ENCODE peak calls at places on chromosomes 12 and 14, in four cellular contexts. Z is A549, Q is HepG2, U is GM12878. M is an unnamed sample.

GRCh38 chr12:130074661-130075406 is 87.4 kb upstream of the FZD10 start:
- DNase-seq in Z (no peak), U (no peak), Q (no peak), M (no peak)

GRCh38 chr12:6182279-6182898 is 17.8 kb upstream of the CD9 start:
- DNase-seq in Z (no peak), Q (peak), U (no peak), M (peak)

GRCh38 chr12:29283969-29284368 is 97.0 kb downstream of the ERGIC2 start:
- DNase-seq in Q (no peak), Z (no peak), U (no peak), M (no peak)

GRCh38 chr12:75724913-75725312 is 213.5 kb upstream of the KRR1 start:
- DNase-seq in Q (peak), Z (peak), U (no peak), M (peak)

GRCh38 chr12:95582230-95583058 is 31.2 kb upstream of the USP44 start:
- DNase-seq in Z (peak), Q (peak), U (no peak), M (peak)

GRCh38 chr12:20716037-20716436 is 20.9 kb downstream of the SLCO1C1 start:
- DNase-seq in Z (peak), Q (no peak), U (no peak), M (no peak)

GRCh38 chr14:21084988-21085853 is 13.2 kb downstream of the ZNF219 start:
- DNase-seq in U (no peak), Z (no peak), Q (no peak), M (peak)

GRCh38 chr14:20427231-20428009 is 8.5 kb downstream of the KLHL33 start:
- DNase-seq in Q (peak), U (peak), Z (peak), M (no peak)

GRCh38 chr14:30389901-30390394 is 169.0 kb upstream of the G2E3 start:
- DNase-seq in Q (no peak), U (no peak), Z (no peak), M (no peak)

GRCh38 chr12:79344855-79345840 is 345.6 kb downstream of the PAWR start:
- DNase-seq in Q (peak), U (peak), Z (peak), M (peak)

GRCh38 chr12:119448737-119449136 is 114.2 kb downstream of the CCDC60 start:
- DNase-seq in Q (no peak), Z (no peak), U (no peak), M (no peak)

GRCh38 chr12:14326699-14327098 is 38.8 kb upstream of the ATF7IP start:
- DNase-seq in Q (no peak), U (no peak), Z (no peak), M (no peak)

GRCh38 chr14:52267501-52268190 is at the start of gene PTGDR:
- DNase-seq in Z (no peak), U (no peak), Q (no peak), M (peak)

GRCh38 chr14:37325332-37325731 is 127.6 kb downstream of the MIPOL1 start:
- DNase-seq in U (no peak), Q (no peak), Z (no peak), M (no peak)

GRCh38 chr12:53474819-53475218 is 22.9 kb downstream of the PCBP2 start:
- DNase-seq in U (no peak), Z (no peak), Q (no peak), M (no peak)

GRCh38 chr14:88792572-88793258 is at the start of gene EML5:
- DNase-seq in Z (peak), U (no peak), Q (peak), M (peak)

GRCh38 chr12:101828463-101829196 is 2.1 kb downstream of the GNPTAB start:
- DNase-seq in U (no peak), Q (no peak), Z (no peak), M (no peak)

GRCh38 chr12:64627781-64628180 is 17.5 kb downstream of the RASSF3 start:
- DNase-seq in Z (peak), U (no peak), Q (no peak), M (no peak)

GRCh38 chr12:71610036-71610795 is 53.4 kb downstream of the ZFC3H1 start:
- DNase-seq in Q (no peak), Z (no peak), U (no peak), M (no peak)

GRCh38 chr14:43540948-43541347 is 966.1 kb downstream of the FSCB start:
- DNase-seq in Q (peak), Z (peak), U (no peak), M (peak)

GRCh38 chr14:73260574-73260973 is 23.3 kb downstream of the PAPLN start:
- DNase-seq in Q (peak), Z (no peak), U (no peak), M (peak)

GRCh38 chr14:89030921-89031320 is 206.5 kb downstream of the TTC8 start:
- DNase-seq in U (no peak), Q (no peak), Z (no peak), M (no peak)

GRCh38 chr12:1277905-1278304 is 286.9 kb downstream of the ERC1 start:
- DNase-seq in Q (peak), Z (no peak), U (no peak), M (no peak)

GRCh38 chr12:80553316-80553715 is 109.3 kb downstream of the PTPRQ start:
- DNase-seq in Q (no peak), U (no peak), Z (peak), M (no peak)

GRCh38 chr14:52078093-52078492 is 9.2 kb upstream of the NID2 start:
- DNase-seq in Z (no peak), Q (no peak), U (no peak), M (no peak)

GRCh38 chr12:80636832-80637231 is 70.6 kb upstream of the MYF6 start:
- DNase-seq in Z (no peak), Q (no peak), U (no peak), M (no peak)

GRCh38 chr12:69459477-69459876 is 10.7 kb upstream of the FRS2 start:
- DNase-seq in Z (no peak), Q (no peak), U (no peak), M (no peak)

GRCh38 chr12:63151061-63151897 is at the start of gene AVPR1A:
- DNase-seq in Q (no peak), U (no peak), Z (peak), M (peak)

GRCh38 chr12:100348657-100349454 is 8.0 kb upstream of the SLC17A8 start:
- DNase-seq in Z (peak), Q (peak), U (no peak), M (peak)

GRCh38 chr14:53912121-53912520 is 44.5 kb downstream of the BMP4 start:
- DNase-seq in Z (no peak), U (no peak), Q (no peak), M (no peak)
- TF ChIP-seq PBX3 in Z (no peak), U (no peak), Q (no peak), M (no peak)

GRCh38 chr14:78690836-78691235 is 520.7 kb downstream of the NRXN3 start:
- DNase-seq in U (no peak), Q (no peak), Z (no peak), M (no peak)
- TF ChIP-seq PBX3 in U (no peak), Q (no peak), Z (no peak), M (no peak)

GRCh38 chr12:57896437-57897201 is 44.7 kb upstream of the ATP23 start:
- DNase-seq in Z (peak), U (no peak), Q (no peak), M (peak)

GRCh38 chr12:57897296-57897974 is 43.9 kb upstream of the ATP23 start:
- DNase-seq in Z (no peak), U (no peak), Q (no peak), M (no peak)

GRCh38 chr12:57898308-57898970 is 42.9 kb upstream of the ATP23 start:
- DNase-seq in Q (no peak), U (peak), Z (no peak), M (no peak)

GRCh38 chr12:57896139-57896436 is 45.3 kb upstream of the ATP23 start:
- DNase-seq in Q (no peak), Z (no peak), U (no peak), M (no peak)

DNA sequence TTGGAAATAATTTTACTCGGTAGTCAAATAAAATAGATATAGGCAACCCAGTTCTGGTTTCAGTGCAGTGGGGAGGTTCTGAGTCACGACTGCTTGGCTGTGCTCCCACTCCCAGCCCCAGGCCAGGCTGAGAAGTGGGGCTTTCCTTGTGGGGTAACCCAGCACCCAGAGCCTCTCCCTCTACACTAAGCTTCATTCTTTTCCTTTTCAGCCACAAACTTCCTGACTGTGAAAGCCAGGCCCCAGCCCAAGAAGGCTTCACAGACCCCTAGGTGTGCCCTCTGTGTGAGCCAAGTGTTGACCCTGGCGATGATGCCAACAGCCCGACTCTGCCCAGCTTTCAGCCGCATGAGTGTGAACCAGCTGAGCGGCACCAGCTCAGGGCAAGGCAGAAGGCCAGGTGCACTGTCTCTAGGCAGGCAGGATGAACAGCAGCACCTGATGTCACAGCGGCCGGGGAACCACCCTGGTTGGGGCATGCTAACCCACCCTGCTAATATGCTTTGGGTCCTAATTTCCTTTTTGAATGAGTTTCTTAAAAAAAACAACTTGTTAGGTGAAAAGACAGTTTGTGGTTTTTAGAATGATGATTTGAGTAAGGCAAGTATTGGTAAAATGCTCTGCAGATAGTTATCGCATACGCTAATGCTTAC is 42.2 kb upstream of the ATP23 start:
- DNase-seq in Q (no peak), U (peak), Z (no peak), M (no peak)
- TF ChIP-seq PBX3 in Q (no peak), U (no peak), Z (no peak), M (no peak)

GRCh38 chr12:49813131-49813530 is 15.1 kb downstream of the NCKAP5L start:
- DNase-seq in U (no peak), Z (no peak), Q (no peak), M (no peak)
- TF ChIP-seq PBX3 in U (no peak), Z (no peak), Q (no peak), M (no peak)

DNA sequence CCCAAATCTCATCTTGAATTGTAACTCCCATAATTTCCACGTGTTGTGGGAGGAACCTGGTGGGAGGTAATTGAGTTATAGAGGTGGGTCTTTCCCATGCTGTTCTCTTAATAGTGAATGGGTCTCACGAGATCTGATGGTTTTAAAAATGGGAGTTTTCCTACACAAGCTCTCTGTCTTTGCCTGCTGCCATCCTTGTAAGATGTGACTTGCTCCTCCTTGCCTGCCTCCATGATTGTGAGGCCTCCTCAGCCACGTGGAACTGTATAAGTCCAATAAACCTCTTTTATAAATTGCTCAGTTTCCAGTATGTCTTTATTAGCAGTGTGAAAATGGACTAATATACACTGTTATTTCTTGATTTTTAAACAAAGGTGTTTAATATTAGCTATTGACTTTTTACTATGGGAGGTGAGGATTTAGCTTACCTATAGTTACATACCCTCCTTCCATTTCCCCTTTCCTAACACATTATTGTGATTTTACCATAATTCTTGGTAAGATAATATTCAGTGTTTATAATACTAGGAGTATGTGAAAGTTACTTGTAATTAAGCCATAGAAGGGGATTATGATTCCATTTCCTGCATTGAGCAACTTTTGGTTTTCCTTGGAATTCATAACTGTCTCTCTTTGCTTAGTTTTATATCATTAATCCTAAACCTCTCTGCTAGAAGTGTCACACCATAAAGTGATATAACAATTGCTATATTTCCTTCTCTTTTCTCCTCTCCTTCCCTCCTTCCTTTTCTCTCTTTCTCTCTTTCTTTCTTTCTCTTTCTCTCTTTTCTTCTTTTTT is 151.0 kb upstream of the KRAS start:
- DNase-seq in Z (no peak), Q (no peak), U (no peak), M (no peak)
- TF ChIP-seq PBX3 in Z (no peak), Q (no peak), U (no peak), M (no peak)

DNA sequence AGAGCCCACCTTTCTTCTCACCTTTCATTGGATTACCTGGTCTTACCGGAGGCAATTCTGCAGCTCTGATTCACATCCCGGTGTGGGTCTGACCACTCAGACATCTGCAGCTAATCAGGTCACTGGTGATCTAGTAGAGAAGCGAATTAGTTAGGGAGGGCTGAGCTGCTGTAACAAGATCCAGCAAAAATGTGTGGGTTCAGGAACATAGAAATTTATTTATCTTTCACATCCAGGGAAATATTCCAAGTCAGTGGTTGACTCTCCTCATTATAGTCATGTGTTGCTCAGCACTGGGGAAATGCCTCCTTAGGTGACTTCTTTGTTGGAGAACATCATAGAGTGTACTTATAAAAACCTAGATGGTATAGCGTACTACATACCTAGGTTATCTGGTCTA is 218.7 kb upstream of the PELI2 start:
- DNase-seq in Q (no peak), U (no peak), Z (no peak), M (no peak)
- TF ChIP-seq PBX3 in Q (no peak), U (no peak), Z (no peak), M (no peak)

GRCh38 chr12:32548691-32549412 is 130.2 kb upstream of the DNM1L start:
- DNase-seq in Q (no peak), Z (no peak), U (no peak), M (no peak)
- TF ChIP-seq PBX3 in Q (no peak), Z (no peak), U (no peak), M (no peak)

DNA sequence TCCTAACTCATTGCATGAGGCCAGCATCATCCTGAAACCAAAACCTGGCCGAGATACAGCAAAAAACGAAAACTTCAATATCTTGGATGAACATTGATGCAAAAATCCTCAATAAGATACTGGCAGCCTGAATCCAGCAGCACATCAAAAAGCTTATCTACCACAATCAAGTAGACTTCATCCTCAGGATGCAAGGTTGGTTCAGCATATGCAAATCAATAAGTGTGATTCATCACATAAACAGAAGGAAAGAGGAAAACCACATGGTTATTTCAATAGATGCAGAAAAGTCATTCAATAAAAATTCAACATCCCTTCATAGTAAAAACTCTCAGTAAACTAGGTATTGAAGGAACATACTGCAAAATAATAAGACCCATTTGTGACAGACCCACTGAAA is 56.5 kb upstream of the PPFIA2 start:
- DNase-seq in Q (no peak), Z (no peak), U (no peak), M (no peak)
- TF ChIP-seq PBX3 in Q (no peak), Z (no peak), U (no peak), M (no peak)

DNA sequence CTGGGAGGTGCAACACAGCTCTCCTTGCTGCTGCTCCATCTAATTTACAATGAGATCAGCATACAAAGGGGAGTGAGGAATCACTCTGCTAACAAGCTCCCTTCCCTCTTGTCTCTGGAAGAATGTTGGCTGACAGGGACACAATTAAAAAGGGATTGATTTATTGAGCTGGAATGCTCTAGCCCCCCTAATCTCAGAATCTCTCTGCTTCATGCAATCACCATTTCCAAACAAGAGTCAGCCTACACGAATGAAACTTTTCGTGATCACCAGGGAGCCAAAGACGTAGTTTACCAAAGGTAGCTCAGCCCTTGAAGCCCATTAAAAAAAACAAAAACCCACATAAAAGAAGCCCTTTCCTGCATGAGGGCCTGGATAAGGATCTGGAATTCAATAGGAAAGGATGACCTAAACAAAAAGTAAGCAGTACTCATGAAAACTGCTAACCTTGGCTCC is 223.8 kb downstream of the C12orf75 start:
- DNase-seq in U (no peak), Q (no peak), Z (no peak), M (no peak)
- TF ChIP-seq PBX3 in U (no peak), Q (no peak), Z (no peak), M (no peak)

GRCh38 chr14:100406505-100407131 is 83.5 kb downstream of the SLC25A47 start:
- DNase-seq in U (no peak), Z (peak), Q (peak), M (no peak)
- TF ChIP-seq PBX3 in U (no peak), Z (no peak), Q (no peak), M (no peak)